ENCODE peak calls at places on chromosomes 4 and X, in four cellular contexts. X, Z, T and R are unnamed samples.

GRCh38 chr4:186669159-186669720 is 54.4 kb downstream of the FAT1 start:
- DNase-seq in Z (no peak), T (no peak), X (peak; percentile 85), R (peak; percentile 39)

GRCh38 chr4:7398104-7398423 is 36.7 kb downstream of the PSAPL1 start:
- DNase-seq in T (peak; percentile 44), X (no peak), Z (peak; percentile 31), R (no peak)

GRCh38 chr4:29539226-29539625 is 1180.9 kb upstream of the PCDH7 start:
- DNase-seq in Z (no peak), T (no peak), X (no peak), R (no peak)

GRCh38 chrX:118579417-118579816 is 83.8 kb downstream of the DOCK11 start:
- DNase-seq in X (no peak), T (no peak), Z (no peak), R (no peak)

GRCh38 chrX:41350150-41350975 is 16.4 kb downstream of the DDX3X start:
- DNase-seq in T (no peak), Z (no peak), X (peak; percentile 55), R (no peak)

GRCh38 chr4:152304220-152304619 is 231.7 kb downstream of the FBXW7 start:
- DNase-seq in X (peak; percentile 17), T (no peak), Z (no peak), R (no peak)

GRCh38 chrX:34578237-34578636 is 78.8 kb downstream of the TMEM47 start:
- DNase-seq in T (peak; percentile 1), Z (no peak), X (peak; percentile 73), R (no peak)

GRCh38 chr4:41882622-41883347 is 52.4 kb upstream of the TMEM33 start:
- DNase-seq in T (no peak), X (peak; percentile 26), Z (peak; percentile 84), R (no peak)

GRCh38 chrX:151754641-151755215 is 20.2 kb downstream of the CNGA2 start:
- DNase-seq in T (peak; percentile 43), X (peak; percentile 15), Z (no peak), R (no peak)

GRCh38 chrX:48945517-48946348 is 11.7 kb downstream of the OTUD5 start:
- DNase-seq in T (peak; percentile 19), Z (peak; percentile 81), X (peak; percentile 50), R (no peak)

GRCh38 chr4:1577818-1578217 is 106.3 kb downstream of the FAM53A start:
- DNase-seq in X (no peak), T (no peak), Z (no peak), R (no peak)

GRCh38 chrX:13670197-13670596 is 17.3 kb downstream of the TCEANC start:
- DNase-seq in X (no peak), Z (no peak), T (no peak), R (no peak)

GRCh38 chr4:39348371-39349265 is 17.5 kb downstream of the RFC1 start:
- DNase-seq in T (no peak), X (peak; percentile 37), Z (no peak), R (peak; percentile 54)